ENCODE peak calls at places on chromosome 20, in four cellular contexts. One of them, this sample, is unnamed.

GRCh38 chr20:9344080-9344920 is 170.1 kb upstream of the LAMP5 start:
- DNase-seq in adrenal gland: peak
- DNase-seq in psoas muscle: no peak
- DNase-seq in fibroblast of the aortic adventitia: no peak
- DNase-seq in this sample: peak

GRCh38 chr20:57074386-57074785 is 192.1 kb downstream of the BMP7 start:
- DNase-seq in adrenal gland: no peak
- DNase-seq in fibroblast of the aortic adventitia: no peak
- DNase-seq in psoas muscle: no peak
- DNase-seq in this sample: no peak

GRCh38 chr20:14879839-14880238 is 542.4 kb upstream of the FLRT3 start:
- DNase-seq in fibroblast of the aortic adventitia: peak
- DNase-seq in adrenal gland: no peak
- DNase-seq in psoas muscle: no peak
- DNase-seq in this sample: no peak

GRCh38 chr20:57392130-57392445 is 892 bp downstream of the RBM38 start:
- DNase-seq in fibroblast of the aortic adventitia: no peak
- DNase-seq in psoas muscle: no peak
- DNase-seq in adrenal gland: peak
- DNase-seq in this sample: no peak

GRCh38 chr20:56299362-56299761 is 50.8 kb downstream of the MC3R start:
- DNase-seq in fibroblast of the aortic adventitia: no peak
- DNase-seq in psoas muscle: no peak
- DNase-seq in adrenal gland: no peak
- DNase-seq in this sample: no peak

GRCh38 chr20:16615199-16615598 is 42.0 kb upstream of the KIF16B start:
- DNase-seq in psoas muscle: no peak
- DNase-seq in adrenal gland: no peak
- DNase-seq in fibroblast of the aortic adventitia: peak
- DNase-seq in this sample: no peak

GRCh38 chr20:3084283-3084985 is at the start of gene AVP:
- DNase-seq in psoas muscle: no peak
- DNase-seq in adrenal gland: no peak
- DNase-seq in fibroblast of the aortic adventitia: no peak
- DNase-seq in this sample: no peak

GRCh38 chr20:1469925-1470571 is 3.4 kb upstream of the NSFL1C start:
- DNase-seq in fibroblast of the aortic adventitia: peak
- DNase-seq in adrenal gland: peak
- DNase-seq in psoas muscle: peak
- DNase-seq in this sample: peak

GRCh38 chr20:33305591-33306057 is 22.6 kb downstream of the BPIFB1 start:
- DNase-seq in fibroblast of the aortic adventitia: no peak
- DNase-seq in psoas muscle: no peak
- DNase-seq in adrenal gland: no peak
- DNase-seq in this sample: peak

GRCh38 chr20:20184149-20184548 is 131.8 kb downstream of the CFAP61 start:
- DNase-seq in psoas muscle: no peak
- DNase-seq in adrenal gland: no peak
- DNase-seq in fibroblast of the aortic adventitia: peak
- DNase-seq in this sample: no peak

GRCh38 chr20:19659468-19659867 is 98.6 kb upstream of the RIN2 start:
- DNase-seq in adrenal gland: no peak
- DNase-seq in fibroblast of the aortic adventitia: no peak
- DNase-seq in psoas muscle: no peak
- DNase-seq in this sample: no peak

GRCh38 chr20:24166127-24166389 is 177.5 kb upstream of the GGTLC1 start:
- DNase-seq in fibroblast of the aortic adventitia: no peak
- DNase-seq in adrenal gland: no peak
- DNase-seq in psoas muscle: no peak
- DNase-seq in this sample: no peak

GRCh38 chr20:19885981-19886665 is 128.1 kb downstream of the RIN2 start:
- DNase-seq in psoas muscle: peak
- DNase-seq in adrenal gland: peak
- DNase-seq in fibroblast of the aortic adventitia: peak
- DNase-seq in this sample: peak

GRCh38 chr20:23126281-23127061 is 40.3 kb upstream of the CD93 start:
- DNase-seq in psoas muscle: peak
- DNase-seq in adrenal gland: no peak
- DNase-seq in fibroblast of the aortic adventitia: no peak
- DNase-seq in this sample: no peak

GRCh38 chr20:17498181-17498580 is 33.0 kb downstream of the BFSP1 start:
- DNase-seq in psoas muscle: no peak
- DNase-seq in adrenal gland: no peak
- DNase-seq in fibroblast of the aortic adventitia: no peak
- DNase-seq in this sample: peak

GRCh38 chr20:43669332-43669731 is 2.4 kb downstream of the MYBL2 start:
- DNase-seq in adrenal gland: peak
- DNase-seq in fibroblast of the aortic adventitia: no peak
- DNase-seq in psoas muscle: no peak
- DNase-seq in this sample: peak

GRCh38 chr20:46260480-46260879 is 47.8 kb downstream of the CDH22 start:
- DNase-seq in adrenal gland: peak
- DNase-seq in psoas muscle: peak
- DNase-seq in fibroblast of the aortic adventitia: no peak
- DNase-seq in this sample: no peak

GRCh38 chr20:46334423-46334978 is 26.2 kb upstream of the CDH22 start:
- DNase-seq in adrenal gland: no peak
- DNase-seq in fibroblast of the aortic adventitia: no peak
- DNase-seq in psoas muscle: no peak
- DNase-seq in this sample: no peak

GRCh38 chr20:63740070-63740500 is 509 bp downstream of the SLC2A4RG start:
- DNase-seq in adrenal gland: peak
- DNase-seq in fibroblast of the aortic adventitia: peak
- DNase-seq in psoas muscle: no peak
- DNase-seq in this sample: no peak

GRCh38 chr20:52105045-52105572 is 86.5 kb downstream of the ZFP64 start:
- DNase-seq in fibroblast of the aortic adventitia: peak
- DNase-seq in psoas muscle: no peak
- DNase-seq in adrenal gland: peak
- DNase-seq in this sample: peak

GRCh38 chr20:62587757-62588402 is 54.4 kb upstream of the SLCO4A1 start:
- DNase-seq in psoas muscle: no peak
- DNase-seq in adrenal gland: peak
- DNase-seq in fibroblast of the aortic adventitia: peak
- DNase-seq in this sample: peak

GRCh38 chr20:3661060-3661820 is 2.0 kb downstream of the GFRA4 start:
- DNase-seq in fibroblast of the aortic adventitia: no peak
- DNase-seq in psoas muscle: no peak
- DNase-seq in adrenal gland: no peak
- DNase-seq in this sample: no peak

GRCh38 chr20:9388826-9389187 is 125.6 kb upstream of the LAMP5 start:
- DNase-seq in adrenal gland: no peak
- DNase-seq in fibroblast of the aortic adventitia: no peak
- DNase-seq in psoas muscle: no peak
- DNase-seq in this sample: no peak

GRCh38 chr20:3896302-3896701 is 7.1 kb downstream of the PANK2 start:
- DNase-seq in adrenal gland: no peak
- DNase-seq in psoas muscle: no peak
- DNase-seq in fibroblast of the aortic adventitia: peak
- DNase-seq in this sample: no peak

GRCh38 chr20:48656661-48657211 is 171.1 kb downstream of the PREX1 start:
- DNase-seq in psoas muscle: no peak
- DNase-seq in adrenal gland: no peak
- DNase-seq in fibroblast of the aortic adventitia: no peak
- DNase-seq in this sample: no peak

GRCh38 chr20:61688411-61688810 is 377.3 kb downstream of the TAF4 start:
- DNase-seq in psoas muscle: no peak
- DNase-seq in fibroblast of the aortic adventitia: no peak
- DNase-seq in adrenal gland: no peak
- DNase-seq in this sample: no peak

GRCh38 chr20:62413025-62413580 is 6.0 kb upstream of the CABLES2 start:
- DNase-seq in adrenal gland: no peak
- DNase-seq in fibroblast of the aortic adventitia: no peak
- DNase-seq in psoas muscle: no peak
- DNase-seq in this sample: no peak

GRCh38 chr20:49700411-49701185 is 13.1 kb downstream of the B4GALT5 start:
- DNase-seq in adrenal gland: no peak
- DNase-seq in psoas muscle: no peak
- DNase-seq in fibroblast of the aortic adventitia: peak
- DNase-seq in this sample: peak

GRCh38 chr20:16007978-16008377 is 565.3 kb downstream of the KIF16B start:
- DNase-seq in adrenal gland: no peak
- DNase-seq in fibroblast of the aortic adventitia: no peak
- DNase-seq in psoas muscle: no peak
- DNase-seq in this sample: no peak

GRCh38 chr20:61682114-61682997 is 383.3 kb downstream of the TAF4 start:
- DNase-seq in fibroblast of the aortic adventitia: no peak
- DNase-seq in psoas muscle: no peak
- DNase-seq in adrenal gland: no peak
- DNase-seq in this sample: no peak

GRCh38 chr20:10573951-10574339 is 99.9 kb downstream of the JAG1 start:
- DNase-seq in adrenal gland: no peak
- DNase-seq in psoas muscle: no peak
- DNase-seq in fibroblast of the aortic adventitia: no peak
- DNase-seq in this sample: no peak
- TF ChIP-seq CTCF in adrenal gland: no peak
- TF ChIP-seq CTCF in psoas muscle: no peak
- TF ChIP-seq CTCF in fibroblast of the aortic adventitia: no peak
- TF ChIP-seq CTCF in this sample: no peak

DNA sequence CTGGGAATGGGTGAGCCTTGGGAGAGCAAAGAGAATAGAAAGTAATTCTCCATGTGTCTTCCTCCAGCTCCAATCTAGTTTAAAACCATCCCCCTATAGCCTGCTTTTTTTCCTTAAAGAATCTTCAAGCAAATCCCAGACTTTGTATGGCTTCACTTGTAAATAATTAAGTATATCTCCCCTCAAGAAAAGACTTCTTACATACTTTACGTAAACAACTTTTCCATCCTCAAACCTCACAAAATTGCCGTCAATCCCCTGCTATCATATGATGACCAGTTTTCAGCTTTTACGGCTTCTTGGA is 88.5 kb upstream of the PHACTR3 start:
- DNase-seq in psoas muscle: no peak
- DNase-seq in adrenal gland: no peak
- DNase-seq in fibroblast of the aortic adventitia: no peak
- DNase-seq in this sample: no peak
- TF ChIP-seq CTCF in psoas muscle: no peak
- TF ChIP-seq CTCF in adrenal gland: no peak
- TF ChIP-seq CTCF in fibroblast of the aortic adventitia: no peak
- TF ChIP-seq CTCF in this sample: peak

GRCh38 chr20:58703765-58704331 is 11.2 kb downstream of the NPEPL1 start:
- DNase-seq in psoas muscle: no peak
- DNase-seq in adrenal gland: no peak
- DNase-seq in fibroblast of the aortic adventitia: no peak
- DNase-seq in this sample: no peak

GRCh38 chr20:58702161-58702510 is 9.5 kb downstream of the NPEPL1 start:
- DNase-seq in adrenal gland: no peak
- DNase-seq in psoas muscle: no peak
- DNase-seq in fibroblast of the aortic adventitia: no peak
- DNase-seq in this sample: no peak

GRCh38 chr20:58700823-58701222 is 8.2 kb downstream of the NPEPL1 start:
- DNase-seq in adrenal gland: no peak
- DNase-seq in psoas muscle: no peak
- DNase-seq in fibroblast of the aortic adventitia: no peak
- DNase-seq in this sample: no peak

GRCh38 chr20:58701431-58702160 is 9.0 kb downstream of the NPEPL1 start:
- DNase-seq in fibroblast of the aortic adventitia: no peak
- DNase-seq in psoas muscle: no peak
- DNase-seq in adrenal gland: peak
- DNase-seq in this sample: no peak

DNA sequence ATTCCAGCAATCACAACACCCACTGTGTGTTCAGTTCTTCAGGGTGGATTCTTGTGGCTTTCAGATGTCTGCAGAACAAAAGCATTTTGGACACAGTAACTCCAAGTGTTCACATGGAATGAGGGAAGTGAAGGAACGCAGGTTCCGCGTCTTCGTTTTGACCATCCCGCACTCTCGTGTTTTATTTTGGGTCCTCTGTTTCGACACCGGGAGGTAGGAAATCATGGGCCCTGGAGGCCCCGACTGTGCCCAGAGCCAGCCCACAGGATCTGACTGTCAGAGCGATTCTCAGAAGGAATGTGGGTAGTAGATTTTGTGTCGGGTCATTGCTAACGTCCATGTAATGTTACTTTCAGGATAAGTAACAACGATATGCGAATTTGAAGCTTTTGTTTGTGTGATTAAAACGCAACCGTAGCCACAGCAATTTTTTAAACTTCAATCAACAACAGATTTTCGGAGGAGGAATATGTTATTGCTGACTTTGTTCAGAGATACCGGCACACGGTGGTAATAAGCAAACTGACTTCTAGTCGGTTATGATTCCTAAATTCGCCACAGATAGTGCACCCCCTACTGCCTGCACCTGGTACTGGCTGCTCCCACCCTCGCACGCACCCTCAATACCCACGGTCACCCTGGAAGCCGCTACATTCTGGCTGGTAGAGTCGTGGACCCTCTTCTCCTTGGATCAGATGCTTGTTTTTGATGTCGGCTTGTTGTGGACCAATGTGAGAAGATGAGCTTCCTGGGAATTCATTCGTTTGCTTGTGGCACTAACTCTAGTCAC is 10.5 kb downstream of the NPEPL1 start:
- DNase-seq in psoas muscle: no peak
- DNase-seq in adrenal gland: no peak
- DNase-seq in fibroblast of the aortic adventitia: no peak
- DNase-seq in this sample: no peak
- TF ChIP-seq CTCF in psoas muscle: peak
- TF ChIP-seq CTCF in adrenal gland: no peak
- TF ChIP-seq CTCF in fibroblast of the aortic adventitia: peak
- TF ChIP-seq CTCF in this sample: peak

DNA sequence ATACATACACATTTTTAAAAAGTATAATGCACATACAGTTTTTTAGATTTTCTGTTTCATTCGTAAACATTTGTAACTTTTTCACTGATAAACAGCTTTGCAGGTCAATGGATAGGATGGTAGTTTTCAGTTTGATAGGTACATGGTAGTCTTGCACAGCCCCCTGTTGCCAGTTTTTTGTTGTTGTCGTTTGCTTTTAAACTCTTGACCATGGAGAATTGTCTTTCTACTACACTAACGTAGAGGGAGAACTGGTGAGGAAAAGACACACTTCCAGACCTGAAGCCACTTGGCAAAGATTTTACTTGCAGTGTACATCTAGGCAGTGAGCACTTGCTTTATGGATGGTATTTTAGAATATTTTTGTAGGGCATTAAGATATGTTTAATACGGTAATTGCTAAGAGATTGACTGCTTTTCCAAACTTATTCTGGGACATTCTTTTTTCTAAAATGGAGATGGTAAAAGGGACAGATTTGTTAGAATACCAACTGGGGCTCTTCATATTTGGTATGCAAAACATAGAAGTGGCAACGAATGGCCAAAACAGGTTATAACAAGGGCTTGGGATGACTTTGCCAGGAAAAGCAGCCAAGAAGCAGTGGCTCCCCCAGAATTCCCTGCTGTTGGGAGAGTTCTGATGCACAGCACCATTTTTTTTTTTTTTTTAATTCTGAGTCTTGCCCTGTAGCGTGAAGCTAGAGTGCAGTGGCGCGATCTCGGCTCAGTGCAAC is 1.5 kb downstream of the PYGB start:
- DNase-seq in fibroblast of the aortic adventitia: peak
- DNase-seq in psoas muscle: no peak
- DNase-seq in adrenal gland: no peak
- DNase-seq in this sample: no peak
- TF ChIP-seq CTCF in fibroblast of the aortic adventitia: no peak
- TF ChIP-seq CTCF in psoas muscle: no peak
- TF ChIP-seq CTCF in adrenal gland: no peak
- TF ChIP-seq CTCF in this sample: no peak

GRCh38 chr20:35342154-35342769 is 50.0 kb upstream of the FAM83C start:
- DNase-seq in fibroblast of the aortic adventitia: peak
- DNase-seq in psoas muscle: no peak
- DNase-seq in adrenal gland: no peak
- DNase-seq in this sample: no peak
- TF ChIP-seq CTCF in fibroblast of the aortic adventitia: peak
- TF ChIP-seq CTCF in psoas muscle: peak
- TF ChIP-seq CTCF in adrenal gland: no peak
- TF ChIP-seq CTCF in this sample: peak

This sample was measured in HFFc6.